ENCODE peak calls at places on chromosomes 13 and 19, in six cellular contexts. Z, C, K, W, L and R are unnamed samples.

GRCh38 chr13:24299488-24300114 is 9.8 kb upstream of the C1QTNF9 start:
- DNase-seq in Z (no peak), K (no peak), L (no peak), C (no peak), W (no peak), R (no peak)

GRCh38 chr13:41945926-41946325 is 15.0 kb downstream of the VWA8 start:
- DNase-seq in K (no peak), Z (no peak), C (no peak), L (no peak), W (no peak), R (no peak)

GRCh38 chr13:71115301-71115700 is 751.7 kb downstream of the DACH1 start:
- DNase-seq in L (no peak), K (no peak), W (no peak), Z (no peak), C (no peak), R (no peak)

GRCh38 chr19:43463381-43464088 is 1.9 kb downstream of the LYPD3 start:
- DNase-seq in C (peak; percentile 85), Z (peak; percentile 74), W (peak; percentile 98), K (peak; percentile 90), L (peak; percentile 96), R (peak; percentile 80)

GRCh38 chr13:108902557-108903155 is 273.2 kb downstream of the MYO16 start:
- DNase-seq in L (no peak), C (no peak), K (no peak), Z (no peak), W (no peak), R (no peak)

GRCh38 chr13:35789335-35790166 is 313.1 kb upstream of the MAB21L1 start:
- DNase-seq in L (peak; percentile 9), Z (no peak), C (peak; percentile 16), K (peak; percentile 7), W (no peak), R (no peak)

GRCh38 chr19:37961198-37961597 is 54.2 kb downstream of the SIPA1L3 start:
- DNase-seq in L (no peak), W (no peak), C (no peak), Z (no peak), K (no peak), R (no peak)

GRCh38 chr13:38667526-38668094 is 19.3 kb upstream of the FREM2 start:
- DNase-seq in L (no peak), C (no peak), W (no peak), K (no peak), Z (no peak), R (no peak)

GRCh38 chr13:30396434-30397075 is 25.7 kb upstream of the UBE2L5 start:
- DNase-seq in C (no peak), K (no peak), W (no peak), L (no peak), Z (no peak), R (no peak)

GRCh38 chr13:79483302-79483701 is 2.3 kb downstream of the NDFIP2 start:
- DNase-seq in C (no peak), K (no peak), W (no peak), L (no peak), Z (no peak), R (no peak)

GRCh38 chr13:112972867-112973576 is 4.0 kb downstream of the MCF2L start:
- DNase-seq in Z (no peak), L (no peak), W (no peak), C (no peak), K (no peak), R (no peak)

GRCh38 chr19:15629003-15629880 is 11.5 kb upstream of the CYP4F3 start:
- DNase-seq in K (peak; percentile 51), C (peak; percentile 55), Z (no peak), W (peak; percentile 86), L (peak; percentile 75), R (peak; percentile 64)

GRCh38 chr13:25738342-25738771 is 313.5 kb downstream of the SHISA2 start:
- DNase-seq in Z (no peak), L (no peak), C (no peak), K (no peak), W (peak; percentile 34), R (no peak)

GRCh38 chr13:111534646-111535461 is 214.4 kb downstream of the TEX29 start:
- DNase-seq in Z (no peak), C (no peak), W (no peak), K (no peak), L (no peak), R (no peak)

GRCh38 chr13:27972619-27972877 is 3.4 kb upstream of the CDX2 start:
- DNase-seq in W (no peak), Z (no peak), L (no peak), K (no peak), C (no peak), R (no peak)

GRCh38 chr19:7068599-7068998 is 904 bp upstream of the ZNF557 start:
- DNase-seq in C (no peak), L (no peak), K (no peak), W (no peak), Z (no peak), R (no peak)

GRCh38 chr19:38155453-38155852 is 68.6 kb downstream of the DPF1 start:
- DNase-seq in Z (no peak), C (no peak), K (no peak), L (peak; percentile 77), W (no peak), R (no peak)

GRCh38 chr19:35828694-35829301 is 16.2 kb upstream of the PRODH2 start:
- DNase-seq in C (peak; percentile 66), L (peak; percentile 82), W (no peak), Z (no peak), K (no peak), R (peak; percentile 75)

GRCh38 chr19:3275583-3276340 is 51.3 kb downstream of the CELF5 start:
- DNase-seq in Z (peak; percentile 93), L (peak; percentile 93), W (peak; percentile 100), C (peak; percentile 77), K (peak; percentile 92), R (peak; percentile 96)

GRCh38 chr13:95677564-95678386 is 836 bp downstream of the DNAJC3 start:
- DNase-seq in W (no peak), K (no peak), C (no peak), L (peak; percentile 18), Z (no peak), R (peak; percentile 9)

GRCh38 chr19:1672038-1672768 is 19.8 kb upstream of the TCF3 start:
- DNase-seq in C (no peak), W (peak; percentile 86), Z (no peak), K (no peak), L (peak; percentile 81), R (peak; percentile 45)

GRCh38 chr19:17703823-17704463 is 15.3 kb upstream of the MAP1S start:
- DNase-seq in C (peak; percentile 33), K (peak; percentile 64), L (peak; percentile 67), Z (no peak), W (peak; percentile 80), R (no peak)

GRCh38 chr19:2602391-2603181 is 99.9 kb downstream of the GNG7 start:
- DNase-seq in Z (no peak), K (no peak), C (no peak), W (peak; percentile 87), L (no peak), R (peak; percentile 44)

GRCh38 chr19:49929121-49929610 is at the start of the genes ATF5 and NUP62:
- DNase-seq in L (peak; percentile 97), Z (peak; percentile 70), K (peak; percentile 59), C (peak; percentile 80), W (peak; percentile 98), R (peak; percentile 88)
- TF ChIP-seq JUND in L (no peak), Z (no peak), K (no peak), C (no peak), W (no peak), R (no peak)

GRCh38 chr13:44031555-44031954 is 151.9 kb downstream of the LACC1 start:
- DNase-seq in W (no peak), L (no peak), C (no peak), K (no peak), Z (no peak), R (no peak)

GRCh38 chr13:44040070-44040753 is 160.5 kb downstream of the LACC1 start:
- DNase-seq in W (no peak), K (no peak), L (no peak), Z (no peak), C (no peak), R (no peak)

GRCh38 chr13:44032801-44033200 is 153.1 kb downstream of the LACC1 start:
- DNase-seq in Z (no peak), L (no peak), C (no peak), K (no peak), W (no peak), R (no peak)

GRCh38 chr13:44030615-44031014 is 150.9 kb downstream of the LACC1 start:
- DNase-seq in W (no peak), Z (no peak), L (no peak), K (no peak), C (no peak), R (no peak)

GRCh38 chr13:44035400-44035799 is 155.7 kb downstream of the LACC1 start:
- DNase-seq in L (no peak), C (no peak), K (no peak), Z (no peak), W (no peak), R (no peak)
- TF ChIP-seq JUND in L (no peak), C (no peak), K (no peak), Z (no peak), W (no peak), R (no peak)

GRCh38 chr19:34675919-34676318 is 1.0 kb downstream of the SCGB2B2 start:
- DNase-seq in W (no peak), K (no peak), L (no peak), C (no peak), Z (no peak), R (no peak)

GRCh38 chr19:34678085-34678412 is 571 bp downstream of the ZNF302 start:
- DNase-seq in C (no peak), L (no peak), W (no peak), K (no peak), Z (no peak), R (no peak)

GRCh38 chr19:34678421-34678820 is 943 bp downstream of the ZNF302 start:
- DNase-seq in Z (no peak), W (no peak), K (no peak), C (no peak), L (no peak), R (no peak)

GRCh38 chr19:34677386-34678084 is at the start of gene ZNF302:
- DNase-seq in Z (peak; percentile 92), K (peak; percentile 87), W (peak; percentile 94), C (no peak), L (peak; percentile 27), R (peak; percentile 96)

GRCh38 chr19:34676697-34677385 is at the start of gene SCGB2B2:
- DNase-seq in Z (no peak), W (peak; percentile 82), L (no peak), K (peak; percentile 80), C (no peak), R (no peak)
- TF ChIP-seq JUND in Z (no peak), W (no peak), L (no peak), K (no peak), C (no peak), R (no peak)

GRCh38 chr13:39942177-39942900 is 286.9 kb downstream of the COG6 start:
- DNase-seq in C (no peak), L (no peak), K (no peak), Z (no peak), W (no peak), R (peak; percentile 2)

GRCh38 chr13:39943711-39944110 is 288.2 kb downstream of the COG6 start:
- DNase-seq in C (no peak), K (no peak), Z (no peak), L (no peak), W (no peak), R (no peak)

GRCh38 chr13:39941236-39941635 is 285.8 kb downstream of the COG6 start:
- DNase-seq in W (no peak), K (no peak), Z (peak; percentile 15), C (no peak), L (no peak), R (no peak)

GRCh38 chr13:39945226-39945625 is 289.8 kb downstream of the COG6 start:
- DNase-seq in C (no peak), K (no peak), W (no peak), Z (no peak), L (no peak), R (no peak)

GRCh38 chr13:39942901-39943273 is 287.4 kb downstream of the COG6 start:
- DNase-seq in W (peak; percentile 63), L (peak; percentile 62), Z (peak; percentile 73), C (peak; percentile 66), K (peak; percentile 80), R (peak; percentile 46)
- TF ChIP-seq JUND in W (no peak), L (no peak), Z (peak; percentile 76), C (no peak), K (no peak), R (no peak)